ENCODE peak calls at places on chromosomes 1 and 21, in four cellular contexts. L, O, Z and Q are unnamed samples.

GRCh38 chr1:224696891-224697765 is 81.0 kb downstream of the CNIH3 start:
- DNase-seq in L (no peak), O (peak), Z (peak), Q (no peak)

GRCh38 chr1:118811156-118811555 is 177.0 kb downstream of the TBX15 start:
- DNase-seq in L (no peak), O (no peak), Z (no peak), Q (no peak)

GRCh38 chr21:46083271-46084040 is 14.5 kb upstream of the COL6A2 start:
- DNase-seq in L (no peak), O (no peak), Z (no peak), Q (no peak)

GRCh38 chr21:25507522-25507921 is 99.8 kb downstream of the MRPL39 start:
- DNase-seq in L (no peak), O (peak), Z (no peak), Q (no peak)

GRCh38 chr1:54581621-54582035 is 33.6 kb downstream of the ACOT11 start:
- DNase-seq in L (no peak), O (no peak), Z (peak), Q (no peak)

GRCh38 chr1:150001415-150001814 is 9.1 kb downstream of the OTUD7B start:
- DNase-seq in L (no peak), O (no peak), Z (no peak), Q (no peak)

GRCh38 chr1:21534674-21535378 is 25.6 kb downstream of the ALPL start:
- DNase-seq in L (no peak), O (peak), Z (peak), Q (no peak)

GRCh38 chr1:168960595-168960994 is 145.9 kb upstream of the ATP1B1 start:
- DNase-seq in L (no peak), O (no peak), Z (no peak), Q (no peak)

GRCh38 chr1:17990401-17990800 is 117.2 kb upstream of the IGSF21 start:
- DNase-seq in L (no peak), O (no peak), Z (no peak), Q (no peak)

GRCh38 chr1:20151906-20152598 is 12.9 kb downstream of the PLA2G2F start:
- DNase-seq in L (peak), O (peak), Z (peak), Q (peak)

GRCh38 chr1:49226758-49227157 is 450.1 kb upstream of the BEND5 start:
- DNase-seq in L (no peak), O (no peak), Z (no peak), Q (no peak)

GRCh38 chr1:211378844-211379243 is 52.2 kb downstream of the TRAF5 start:
- DNase-seq in L (no peak), O (peak), Z (no peak), Q (no peak)

GRCh38 chr1:153404768-153405167 is 11.6 kb upstream of the S100A7A start:
- DNase-seq in L (peak), O (peak), Z (peak), Q (no peak)